ENCODE peak calls at places on chromosomes 4 and X, in four cellular contexts. Q, U, H and X are unnamed samples.

GRCh38 chr4:20666471-20666870 is 33.8 kb upstream of the PACRGL start:
- DNase-seq in Q (no peak), U (no peak), H (no peak), X (no peak)

GRCh38 chr4:80535551-80535950 is 200.0 kb downstream of the CFAP299 start:
- DNase-seq in Q (no peak), U (no peak), H (peak; percentile 60), X (no peak)

GRCh38 chr4:152983774-152984411 is 47.8 kb downstream of the FHDC1 start:
- DNase-seq in Q (peak; percentile 7), U (peak; percentile 46), H (peak; percentile 83), X (no peak)

GRCh38 chr4:3418029-3418762 is 23.6 kb upstream of the HGFAC start:
- DNase-seq in Q (no peak), U (no peak), H (no peak), X (no peak)

GRCh38 chr4:164337219-164337944 is 416.5 kb upstream of the SMIM31 start:
- DNase-seq in Q (no peak), U (no peak), H (no peak), X (no peak)

GRCh38 chr4:53450773-53451172 is 73.3 kb downstream of the FIP1L1 start:
- DNase-seq in Q (no peak), U (peak; percentile 8), H (peak; percentile 21), X (no peak)

GRCh38 chrX:24839331-24839730 is 145.6 kb downstream of the POLA1 start:
- DNase-seq in Q (no peak), U (no peak), H (peak; percentile 36), X (no peak)

GRCh38 chrX:634306-634958 is 3.8 kb downstream of the SHOX start:
- DNase-seq in Q (no peak), U (no peak), H (no peak), X (no peak)

GRCh38 chrX:8305336-8305735 is 134.3 kb upstream of the VCX2 start:
- DNase-seq in Q (no peak), U (no peak), H (no peak), X (no peak)

GRCh38 chr4:112817933-112818921 is 181.3 kb downstream of the LARP7 start:
- DNase-seq in Q (peak; percentile 82), U (peak; percentile 86), H (peak; percentile 66), X (peak; percentile 86)

GRCh38 chrX:13215729-13216128 is 104.1 kb downstream of the ATXN3L start:
- DNase-seq in Q (peak; percentile 54), U (peak; percentile 47), H (no peak), X (no peak)

DNA sequence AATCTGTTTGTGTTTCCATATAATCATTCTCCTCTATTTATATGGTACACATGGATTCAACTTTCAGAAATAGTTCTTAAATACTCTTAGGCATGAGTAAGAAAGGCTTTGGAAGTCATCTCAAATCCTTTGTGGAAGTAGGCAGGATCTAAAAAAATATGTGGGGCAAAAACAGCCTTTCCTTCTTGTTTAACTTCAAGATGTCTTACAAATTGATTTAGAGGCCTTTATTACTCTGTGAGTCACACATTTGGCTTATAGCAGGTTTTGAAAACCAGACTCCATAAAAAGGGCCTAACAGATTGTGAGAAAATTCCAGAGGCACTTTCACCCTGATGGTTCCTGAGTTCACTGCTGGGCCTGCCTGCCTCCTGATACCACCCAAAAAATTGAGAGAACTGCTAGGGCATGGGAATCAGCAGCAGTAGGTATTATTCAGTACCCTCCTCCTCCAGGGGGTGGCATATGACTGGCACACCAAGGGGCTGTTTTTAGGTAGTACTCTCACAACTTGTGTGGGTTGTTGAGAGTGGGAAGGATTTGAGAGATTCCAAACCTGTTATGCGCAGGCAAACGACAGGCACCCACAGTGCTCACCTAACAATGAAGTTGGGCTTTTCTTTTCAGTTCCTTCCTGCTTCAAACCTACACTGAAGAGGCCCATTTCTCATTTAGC is 162.7 kb upstream of the MBNL3 start:
- DNase-seq in Q (no peak), U (no peak), H (no peak), X (no peak)
- TF ChIP-seq CTCF in Q (peak; percentile 3), U (no peak), H (peak; percentile 7), X (no peak)

DNA sequence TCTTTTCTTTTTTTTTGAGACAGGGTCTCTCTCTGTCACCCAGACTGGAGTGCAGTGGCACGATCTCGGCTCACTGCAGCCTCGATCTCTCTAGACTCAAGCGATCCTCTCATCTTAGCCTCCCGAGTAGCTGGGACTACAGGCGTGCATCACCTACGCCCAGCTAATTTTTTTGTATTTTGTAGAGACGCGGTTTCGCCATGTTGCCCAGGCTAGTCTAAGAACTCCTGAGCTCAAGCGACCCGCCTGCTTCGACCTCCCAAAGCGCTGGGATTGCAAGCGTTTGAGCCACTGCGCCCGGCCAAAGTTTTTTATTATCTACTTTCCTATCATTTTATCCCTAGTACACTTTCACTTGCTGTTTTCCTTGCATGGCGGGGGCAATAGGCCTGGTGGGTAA is 1.4 kb downstream of the UBA6 start:
- DNase-seq in Q (no peak), U (no peak), H (no peak), X (no peak)
- H3K4me3 ChIP-seq in Q (peak overlapping the region; percentile 86), U (peak overlapping the region; percentile 68), H (peak overlapping the region; percentile 95), X (peak overlapping the region; percentile 92)

DNA sequence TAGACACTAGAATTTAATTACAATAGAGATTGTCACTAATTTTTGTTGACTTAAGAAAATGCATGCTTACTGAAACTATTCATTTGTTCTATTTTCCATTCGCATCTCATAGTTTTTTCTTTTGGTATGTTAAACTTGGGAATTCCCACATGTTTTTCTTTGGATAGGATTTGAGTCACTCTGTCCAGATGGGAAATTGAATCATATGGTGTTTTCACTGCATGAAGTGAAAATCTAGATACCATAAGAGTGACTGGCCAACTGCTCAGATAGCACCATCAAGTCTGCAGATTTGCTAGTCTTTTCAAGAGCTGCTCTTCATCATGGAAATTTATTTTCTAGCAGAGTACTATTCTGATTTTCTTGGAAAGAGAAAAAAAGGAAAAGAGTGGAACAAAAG is 172.6 kb downstream of the FAM47B start:
- DNase-seq in Q (peak; percentile 19), U (peak; percentile 10), H (peak; percentile 31), X (no peak)
- TF ChIP-seq CTCF in Q (no peak), U (no peak), H (no peak), X (no peak)

DNA sequence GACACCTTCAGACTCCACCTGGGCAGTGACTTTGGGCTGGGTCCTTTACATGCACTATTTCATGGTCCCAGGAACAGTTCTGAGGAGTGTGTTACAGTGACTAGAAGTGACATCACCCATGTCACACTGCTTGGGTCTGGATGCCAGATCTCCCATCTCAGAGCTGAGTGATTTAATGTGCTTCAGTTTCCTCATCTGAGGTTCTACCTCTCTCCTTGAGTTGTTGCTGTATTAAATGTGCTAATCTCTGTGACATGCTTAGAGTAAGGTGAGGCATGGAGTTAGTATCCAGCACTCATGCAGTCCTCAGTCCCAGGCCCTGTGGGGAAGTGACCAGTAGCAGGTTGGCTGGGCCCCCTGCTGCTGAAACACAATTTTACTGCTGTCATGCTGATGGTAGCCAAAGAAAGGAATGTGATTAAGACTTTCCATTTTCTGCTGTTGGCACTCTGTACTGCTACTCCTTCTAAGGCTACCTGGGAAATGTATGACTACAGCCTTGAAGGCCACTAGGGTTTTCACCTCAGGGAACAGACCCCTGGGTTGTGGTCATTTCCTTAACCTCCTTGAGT is 639.6 kb downstream of the MID1IP1 start:
- DNase-seq in Q (no peak), U (no peak), H (no peak), X (peak; percentile 27)
- H3K4me3 ChIP-seq in Q (no peak overlapping the region), U (no peak overlapping the region), H (no peak overlapping the region), X (no peak overlapping the region)

DNA sequence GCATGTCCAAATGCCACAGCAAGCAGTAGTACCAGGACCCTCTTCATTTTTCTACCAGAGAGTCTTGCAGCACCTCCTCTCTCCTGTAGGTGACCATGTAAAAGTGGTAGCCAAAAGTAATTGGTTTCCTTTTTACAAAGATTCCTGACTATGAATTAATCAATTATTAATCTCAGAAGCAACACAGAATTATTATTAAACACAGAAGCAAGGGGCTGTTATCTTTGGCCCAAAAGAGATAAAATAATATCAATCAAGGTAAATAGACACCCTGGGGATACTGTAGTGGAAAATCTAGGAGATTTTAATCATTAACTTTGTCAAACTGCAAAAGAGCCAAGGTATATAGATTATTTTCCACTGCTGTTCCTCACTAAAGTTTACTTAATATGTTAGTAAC is at the start of gene GC:
- DNase-seq in Q (no peak), U (no peak), H (no peak), X (no peak)
- TF ChIP-seq CTCF in Q (no peak), U (no peak), H (no peak), X (no peak)

DNA sequence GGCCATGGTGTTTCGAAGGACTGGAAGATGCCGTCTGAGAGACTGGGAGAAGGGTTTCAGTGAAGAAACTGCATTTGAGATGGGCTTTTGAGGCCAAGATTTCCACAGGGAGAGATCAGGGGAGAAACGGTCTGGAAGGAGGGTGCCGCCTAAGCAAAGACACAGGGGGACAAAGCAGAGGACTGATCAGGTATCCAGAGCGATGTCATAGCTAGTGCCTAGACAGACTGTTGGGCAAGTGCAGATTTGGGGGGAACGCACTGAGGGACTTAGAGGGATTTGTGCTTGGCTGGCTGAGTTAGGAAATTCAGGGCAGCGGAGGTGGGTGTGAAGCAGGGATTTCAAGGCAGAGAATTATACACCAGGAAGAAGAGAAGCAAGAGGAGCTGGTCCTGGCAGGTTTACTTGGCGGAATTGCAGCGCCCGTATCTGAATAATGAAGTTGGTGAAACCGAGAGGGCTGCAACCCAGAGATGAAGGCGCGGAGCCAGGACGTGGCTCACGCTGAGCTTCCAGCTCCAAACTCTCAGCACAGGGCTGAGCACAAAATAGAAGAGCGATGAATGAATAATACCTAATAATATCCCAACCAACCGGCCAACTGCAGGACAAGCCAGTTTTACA is 106.9 kb downstream of the MAML3 start:
- DNase-seq in Q (peak; percentile 66), U (peak; percentile 67), H (peak; percentile 72), X (no peak)
- H3K4me3 ChIP-seq in Q (no peak overlapping the region), U (no peak overlapping the region), H (no peak overlapping the region), X (no peak overlapping the region)